ENCODE peak calls at places on chromosomes 11 and 22, in four cellular contexts. One of them, this sample, is unnamed.

GRCh38 chr11:73330569-73331093 is 22.6 kb downstream of the ARHGEF17 start:
- DNase-seq in esophagus squamous epithelium: no peak
- DNase-seq in GM13977: no peak
- DNase-seq in HTR-8/SVneo: peak; percentile 56
- DNase-seq in this sample: peak; percentile 55

GRCh38 chr11:47786373-47786772 is 19.2 kb upstream of the FNBP4 start:
- DNase-seq in HTR-8/SVneo: no peak
- DNase-seq in esophagus squamous epithelium: no peak
- DNase-seq in GM13977: no peak
- DNase-seq in this sample: no peak

GRCh38 chr11:119755351-119756071 is 26.5 kb upstream of the NECTIN1 start:
- DNase-seq in GM13977: no peak
- DNase-seq in HTR-8/SVneo: no peak
- DNase-seq in esophagus squamous epithelium: no peak
- DNase-seq in this sample: no peak

GRCh38 chr22:24465566-24465965 is 29.6 kb upstream of the UPB1 start:
- DNase-seq in GM13977: no peak
- DNase-seq in esophagus squamous epithelium: no peak
- DNase-seq in HTR-8/SVneo: no peak
- DNase-seq in this sample: no peak

GRCh38 chr11:45922425-45923082 is at the start of gene LARGE2:
- DNase-seq in esophagus squamous epithelium: no peak
- DNase-seq in HTR-8/SVneo: peak; percentile 79
- DNase-seq in GM13977: peak; percentile 66
- DNase-seq in this sample: peak; percentile 72

GRCh38 chr22:46902998-46903916 is 140.8 kb downstream of the TBC1D22A start:
- DNase-seq in GM13977: no peak
- DNase-seq in HTR-8/SVneo: no peak
- DNase-seq in esophagus squamous epithelium: no peak
- DNase-seq in this sample: no peak

GRCh38 chr11:64765291-64765803 is 5.6 kb upstream of the PYGM start:
- DNase-seq in HTR-8/SVneo: no peak
- DNase-seq in GM13977: no peak
- DNase-seq in esophagus squamous epithelium: no peak
- DNase-seq in this sample: no peak

GRCh38 chr11:118910309-118911112 is 15.2 kb downstream of the BCL9L start:
- DNase-seq in HTR-8/SVneo: peak; percentile 82
- DNase-seq in GM13977: no peak
- DNase-seq in esophagus squamous epithelium: no peak
- DNase-seq in this sample: no peak

GRCh38 chr22:17917490-17917983 is 106.8 kb downstream of the MICAL3 start:
- DNase-seq in HTR-8/SVneo: no peak
- DNase-seq in esophagus squamous epithelium: no peak
- DNase-seq in GM13977: no peak
- DNase-seq in this sample: no peak

GRCh38 chr11:77065878-77066228 is 918 bp upstream of the CAPN5 start:
- DNase-seq in HTR-8/SVneo: no peak
- DNase-seq in GM13977: no peak
- DNase-seq in esophagus squamous epithelium: no peak
- DNase-seq in this sample: no peak

GRCh38 chr22:11605468-11605981 is 3922.5 kb upstream of the OR11H1 start:
- DNase-seq in GM13977: no peak
- DNase-seq in HTR-8/SVneo: no peak
- DNase-seq in esophagus squamous epithelium: no peak
- DNase-seq in this sample: no peak

GRCh38 chr11:110296226-110297081 is at the start of gene RDX:
- DNase-seq in GM13977: peak; percentile 97
- DNase-seq in esophagus squamous epithelium: no peak
- DNase-seq in HTR-8/SVneo: peak; percentile 82
- DNase-seq in this sample: peak; percentile 81

GRCh38 chr11:74820763-74821162 is 72.1 kb downstream of the RNF169 start:
- DNase-seq in HTR-8/SVneo: peak; percentile 62
- DNase-seq in GM13977: no peak
- DNase-seq in esophagus squamous epithelium: no peak
- DNase-seq in this sample: no peak

GRCh38 chr11:45078236-45079074 is 68.0 kb upstream of the PRDM11 start:
- DNase-seq in esophagus squamous epithelium: no peak
- DNase-seq in GM13977: no peak
- DNase-seq in HTR-8/SVneo: no peak
- DNase-seq in this sample: no peak

GRCh38 chr22:44391026-44391425 is 78.3 kb upstream of the SHISAL1 start:
- DNase-seq in GM13977: no peak
- DNase-seq in esophagus squamous epithelium: no peak
- DNase-seq in HTR-8/SVneo: no peak
- DNase-seq in this sample: no peak

GRCh38 chr22:39003165-39003638 is 10.9 kb upstream of the APOBEC3C start:
- DNase-seq in esophagus squamous epithelium: no peak
- DNase-seq in HTR-8/SVneo: peak; percentile 81
- DNase-seq in GM13977: peak; percentile 84
- DNase-seq in this sample: peak; percentile 88

GRCh38 chr11:11860103-11860979 is 18.6 kb downstream of the USP47 start:
- DNase-seq in esophagus squamous epithelium: no peak
- DNase-seq in GM13977: no peak
- DNase-seq in HTR-8/SVneo: peak; percentile 17
- DNase-seq in this sample: no peak

GRCh38 chr11:96622026-96622634 is 232.3 kb downstream of the JRKL start:
- DNase-seq in HTR-8/SVneo: no peak
- DNase-seq in GM13977: no peak
- DNase-seq in esophagus squamous epithelium: no peak
- DNase-seq in this sample: no peak

GRCh38 chr11:27290261-27290660 is 72.8 kb downstream of the CCDC34 start:
- DNase-seq in GM13977: no peak
- DNase-seq in HTR-8/SVneo: no peak
- DNase-seq in esophagus squamous epithelium: no peak
- DNase-seq in this sample: no peak

GRCh38 chr11:43579171-43579918 is 101.2 kb upstream of the HSD17B12 start:
- DNase-seq in GM13977: peak; percentile 76
- DNase-seq in esophagus squamous epithelium: no peak
- DNase-seq in HTR-8/SVneo: peak; percentile 56
- DNase-seq in this sample: peak; percentile 66

GRCh38 chr11:117560786-117561530 is 233.3 kb downstream of the CEP164 start:
- DNase-seq in GM13977: no peak
- DNase-seq in esophagus squamous epithelium: no peak
- DNase-seq in HTR-8/SVneo: no peak
- DNase-seq in this sample: no peak

GRCh38 chr11:2515401-2516275 is 70.8 kb downstream of the KCNQ1 start:
- DNase-seq in HTR-8/SVneo: no peak
- DNase-seq in GM13977: no peak
- DNase-seq in esophagus squamous epithelium: no peak
- DNase-seq in this sample: no peak